ENCODE peak calls at places on chromosome 11, in five cellular contexts. R is neural progenitor cell; Z is CD8-positive, alpha-beta T cell; F is CD4-positive, alpha-beta T cell; I is activated CD8-positive, alpha-beta T cell treated with anti-CD3 and anti-CD28 coated beads for 36 hours. E is an unnamed sample.

GRCh38 chr11:126791446-126791845 is 209.1 kb downstream of the KIRREL3 start:
- DNase-seq in I (no peak), Z (no peak), F (no peak), R (peak), E (no peak)

GRCh38 chr11:126754850-126755426 is 245.6 kb downstream of the KIRREL3 start:
- DNase-seq in F (no peak), R (no peak), Z (no peak), I (no peak), E (no peak)

GRCh38 chr11:128695539-128696221 is 1.8 kb downstream of the FLI1 start:
- DNase-seq in R (no peak), F (no peak), Z (peak), I (peak), E (no peak)

GRCh38 chr11:64457416-64458010 is 98.6 kb downstream of the RPS6KA4 start:
- DNase-seq in Z (no peak), R (no peak), I (no peak), F (no peak), E (no peak)

GRCh38 chr11:37110383-37110782 is 512.3 kb upstream of the RAG2 start:
- DNase-seq in F (no peak), R (no peak), I (no peak), Z (no peak), E (no peak)

GRCh38 chr11:118605116-118605867 is 2.1 kb upstream of the PHLDB1 start:
- DNase-seq in I (no peak), F (no peak), Z (no peak), R (peak), E (no peak)

GRCh38 chr11:86174101-86175046 is 70.2 kb upstream of the EED start:
- DNase-seq in R (no peak), Z (no peak), I (no peak), F (no peak), E (no peak)

GRCh38 chr11:32838505-32839274 is 9.0 kb downstream of the PRRG4 start:
- DNase-seq in R (peak), I (no peak), Z (no peak), F (no peak), E (no peak)

GRCh38 chr11:108302121-108302785 is 79.4 kb downstream of the ATM start:
- DNase-seq in R (no peak), I (no peak), F (no peak), Z (no peak), E (no peak)

GRCh38 chr11:9057032-9057431 is 34.4 kb downstream of the SCUBE2 start:
- DNase-seq in Z (no peak), I (no peak), F (no peak), R (no peak), E (no peak)

GRCh38 chr11:12818333-12819015 is 144.3 kb downstream of the TEAD1 start:
- DNase-seq in I (no peak), R (no peak), F (no peak), Z (no peak), E (no peak)

GRCh38 chr11:92227233-92227593 is 2.6 kb downstream of the FAT3 start:
- DNase-seq in I (no peak), Z (no peak), F (no peak), R (peak), E (no peak)

GRCh38 chr11:862028-862703 is 19.5 kb downstream of the TSPAN4 start:
- DNase-seq in I (no peak), R (peak), Z (no peak), F (no peak), E (no peak)

GRCh38 chr11:82680252-82680651 is 53.4 kb downstream of the FAM181B start:
- DNase-seq in R (no peak), Z (no peak), I (no peak), F (no peak), E (no peak)

GRCh38 chr11:71418643-71419042 is 29.6 kb downstream of the DHCR7 start:
- DNase-seq in R (no peak), F (no peak), I (peak), Z (no peak), E (no peak)

GRCh38 chr11:127003260-127003981 is 2.9 kb upstream of the KIRREL3 start:
- DNase-seq in R (peak), Z (no peak), I (peak), F (no peak), E (no peak)

GRCh38 chr11:45577755-45578154 is 87.7 kb downstream of the CHST1 start:
- DNase-seq in F (no peak), I (no peak), R (peak), Z (no peak), E (no peak)

GRCh38 chr11:101401245-101401644 is 182.6 kb downstream of the TRPC6 start:
- DNase-seq in I (no peak), F (no peak), Z (no peak), R (no peak), E (no peak)

GRCh38 chr11:47388697-47389576 is 10.6 kb upstream of the SPI1 start:
- DNase-seq in F (no peak), Z (no peak), R (no peak), I (no peak), E (no peak)

GRCh38 chr11:95247883-95248282 is 16.9 kb upstream of the SESN3 start:
- DNase-seq in R (no peak), I (no peak), Z (no peak), F (no peak), E (no peak)

GRCh38 chr11:42239102-42239501 is 779.6 kb upstream of the LRRC4C start:
- DNase-seq in F (no peak), Z (no peak), R (no peak), I (no peak), E (no peak)

GRCh38 chr11:44007746-44008501 is 39.9 kb upstream of the ACCSL start:
- DNase-seq in I (no peak), Z (no peak), F (no peak), R (no peak), E (no peak)

GRCh38 chr11:92870241-92870826 is 99.1 kb upstream of the MTNR1B start:
- DNase-seq in R (no peak), F (no peak), Z (no peak), I (no peak), E (no peak)

GRCh38 chr11:90310210-90310609 is 87.4 kb upstream of the CHORDC1 start:
- DNase-seq in I (no peak), F (no peak), Z (no peak), R (no peak), E (no peak)

GRCh38 chr11:119607726-119608125 is 121.3 kb downstream of the NECTIN1 start:
- DNase-seq in F (no peak), I (no peak), Z (no peak), R (peak), E (no peak)

GRCh38 chr11:10096987-10097386 is 197.0 kb downstream of the SBF2 start:
- DNase-seq in F (no peak), Z (no peak), R (no peak), I (no peak), E (no peak)

GRCh38 chr11:102330226-102330625 is 12.9 kb downstream of the BIRC3 start:
- DNase-seq in I (no peak), Z (no peak), R (no peak), F (no peak), E (no peak)

GRCh38 chr11:34439521-34440258 is 956 bp downstream of the CAT start:
- DNase-seq in I (no peak), R (no peak), F (no peak), Z (no peak), E (no peak)

GRCh38 chr11:117096140-117096972 is 1.9 kb downstream of the SIK3 start:
- DNase-seq in I (peak), F (peak), Z (peak), R (peak), E (peak)

GRCh38 chr11:20097319-20098221 is 62.7 kb downstream of the DBX1 start:
- DNase-seq in Z (no peak), I (no peak), R (no peak), F (no peak), E (no peak)

GRCh38 chr11:12220305-12220704 is 109.9 kb downstream of the MICAL2 start:
- DNase-seq in I (no peak), F (no peak), Z (no peak), R (no peak), E (no peak)

GRCh38 chr11:79321282-79321681 is 119.5 kb downstream of the TENM4 start:
- DNase-seq in R (no peak), Z (no peak), F (no peak), I (no peak), E (no peak)

GRCh38 chr11:98531576-98531975 is 489.2 kb upstream of the CNTN5 start:
- DNase-seq in Z (no peak), I (no peak), R (peak), F (no peak), E (no peak)

GRCh38 chr11:113989381-113989780 is 14.5 kb downstream of the HTR3A start:
- DNase-seq in I (no peak), Z (no peak), F (no peak), R (no peak), E (no peak)

GRCh38 chr11:113991170-113991569 is 16.3 kb downstream of the HTR3A start:
- DNase-seq in F (no peak), R (peak), I (peak), Z (no peak), E (no peak)

GRCh38 chr11:113991718-113992458 is 17.0 kb downstream of the HTR3A start:
- DNase-seq in F (no peak), Z (no peak), R (no peak), I (no peak), E (no peak)

GRCh38 chr11:113992459-113993105 is 17.7 kb downstream of the HTR3A start:
- DNase-seq in Z (no peak), R (peak), F (no peak), I (no peak), E (no peak)

DNA sequence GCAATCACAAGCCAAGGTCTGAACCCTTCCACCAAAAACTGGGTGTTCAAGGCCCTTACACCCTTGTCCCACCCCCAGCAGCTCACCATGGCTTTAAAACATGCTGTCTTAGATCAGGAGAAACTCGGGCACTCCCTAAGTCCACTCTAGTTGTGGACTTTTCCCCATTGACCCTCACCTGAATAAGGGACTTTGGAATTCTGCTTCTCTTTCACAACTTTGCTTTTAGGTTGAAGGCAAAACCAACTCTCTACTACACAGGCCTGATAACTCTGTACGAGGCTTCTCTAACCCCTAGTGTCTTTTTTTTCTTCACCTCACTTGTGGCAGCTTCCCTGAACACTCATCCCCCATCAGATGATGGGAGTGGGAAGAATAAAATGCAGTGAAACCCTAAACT is 15.0 kb downstream of the HTR3A start:
- DNase-seq in F (no peak), R (no peak), Z (no peak), I (no peak), E (no peak)
- TF ChIP-seq CTCF in F (no peak), R (no peak), Z (no peak), I (no peak), E (no peak)

GRCh38 chr11:131867457-131868257 is 497.2 kb downstream of the NTM start:
- DNase-seq in Z (no peak), F (no peak), I (peak), R (peak), E (no peak)
- TF ChIP-seq CTCF in Z (no peak), F (no peak), I (no peak), R (peak), E (no peak)

GRCh38 chr11:131025020-131025419 is 108.7 kb upstream of the SNX19 start:
- DNase-seq in R (peak), F (no peak), I (no peak), Z (no peak), E (no peak)
- TF ChIP-seq CTCF in R (peak), F (no peak), I (no peak), Z (no peak), E (no peak)

DNA sequence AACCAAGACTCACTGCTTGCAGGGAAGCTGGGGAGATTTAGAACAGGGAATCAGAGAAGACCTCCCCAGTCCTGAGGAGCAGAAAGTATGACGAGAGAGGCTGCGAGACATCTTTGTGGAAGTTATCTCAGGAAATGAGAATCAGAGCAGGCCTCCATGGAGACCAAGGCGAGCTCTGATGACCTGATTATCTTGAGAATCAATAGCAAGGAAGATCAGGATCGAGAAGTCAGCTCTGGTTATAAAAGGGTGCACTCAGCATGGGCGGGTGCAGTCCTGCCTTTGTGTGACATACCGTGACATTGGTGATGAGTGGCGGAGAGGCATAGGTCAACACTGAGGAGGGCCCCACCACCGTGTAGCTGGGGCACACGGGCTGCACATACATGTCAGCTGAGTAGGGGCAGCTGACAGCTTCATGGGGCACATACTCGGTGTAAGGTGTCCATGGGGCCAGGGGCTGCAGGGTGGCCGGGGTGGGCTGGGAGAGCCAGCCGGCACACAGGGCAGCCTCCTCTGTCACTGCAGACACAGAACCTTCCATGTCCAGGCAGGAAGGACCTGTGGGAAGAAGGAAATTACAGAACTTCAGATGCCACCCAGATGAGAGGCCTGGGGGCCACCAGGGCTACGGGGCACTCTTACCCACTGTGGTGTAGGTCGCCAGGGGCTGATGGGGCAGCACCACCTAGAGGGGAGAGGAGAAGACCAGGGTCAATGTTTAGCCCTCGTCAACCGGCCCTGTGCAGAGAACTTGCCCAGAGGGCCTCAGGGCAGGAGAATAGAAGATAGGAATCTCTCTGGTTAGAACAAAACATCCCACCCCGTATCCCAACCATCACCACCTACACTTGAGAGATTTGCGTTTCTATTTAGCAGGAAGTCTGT is 21.7 kb downstream of the POU2AF1 start:
- DNase-seq in I (no peak), F (no peak), R (no peak), Z (no peak), E (no peak)
- TF ChIP-seq CTCF in I (no peak), F (no peak), R (no peak), Z (no peak), E (no peak)

DNA sequence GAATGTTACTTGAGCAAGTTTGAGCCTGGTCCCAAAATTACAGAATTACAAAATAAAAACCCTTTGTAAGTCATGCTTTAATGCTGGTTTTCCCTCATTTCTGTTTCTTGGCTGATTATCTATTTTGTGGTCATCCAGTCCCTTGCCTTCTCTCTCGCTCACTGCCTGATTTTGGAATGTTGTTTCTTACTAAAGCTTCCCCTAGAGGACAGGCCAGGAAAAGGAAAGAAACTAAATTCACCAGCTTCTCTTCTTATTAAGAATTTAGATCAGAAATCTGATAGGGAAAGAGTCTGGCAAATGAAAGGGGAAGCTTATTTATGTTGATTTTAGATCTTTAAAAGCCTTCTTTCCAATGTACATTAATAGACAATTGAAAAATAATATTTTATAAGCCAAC is 16.6 kb upstream of the BDNF start:
- DNase-seq in Z (no peak), R (peak), I (no peak), F (no peak), E (no peak)
- TF ChIP-seq CTCF in Z (no peak), R (peak), I (no peak), F (no peak), E (no peak)

GRCh38 chr11:60914620-60915249 is 777 bp downstream of the TMEM109 start:
- DNase-seq in R (peak), F (peak), I (peak), Z (no peak), E (no peak)

GRCh38 chr11:60917267-60917666 is 3.3 kb downstream of the TMEM109 start:
- DNase-seq in Z (no peak), I (no peak), R (no peak), F (no peak), E (no peak)

GRCh38 chr11:60913793-60914619 is at the start of gene TMEM109:
- DNase-seq in I (peak), F (peak), R (peak), Z (peak), E (peak)

GRCh38 chr11:60916669-60917206 is 2.8 kb downstream of the TMEM109 start:
- DNase-seq in I (no peak), R (no peak), F (no peak), Z (no peak), E (no peak)

DNA sequence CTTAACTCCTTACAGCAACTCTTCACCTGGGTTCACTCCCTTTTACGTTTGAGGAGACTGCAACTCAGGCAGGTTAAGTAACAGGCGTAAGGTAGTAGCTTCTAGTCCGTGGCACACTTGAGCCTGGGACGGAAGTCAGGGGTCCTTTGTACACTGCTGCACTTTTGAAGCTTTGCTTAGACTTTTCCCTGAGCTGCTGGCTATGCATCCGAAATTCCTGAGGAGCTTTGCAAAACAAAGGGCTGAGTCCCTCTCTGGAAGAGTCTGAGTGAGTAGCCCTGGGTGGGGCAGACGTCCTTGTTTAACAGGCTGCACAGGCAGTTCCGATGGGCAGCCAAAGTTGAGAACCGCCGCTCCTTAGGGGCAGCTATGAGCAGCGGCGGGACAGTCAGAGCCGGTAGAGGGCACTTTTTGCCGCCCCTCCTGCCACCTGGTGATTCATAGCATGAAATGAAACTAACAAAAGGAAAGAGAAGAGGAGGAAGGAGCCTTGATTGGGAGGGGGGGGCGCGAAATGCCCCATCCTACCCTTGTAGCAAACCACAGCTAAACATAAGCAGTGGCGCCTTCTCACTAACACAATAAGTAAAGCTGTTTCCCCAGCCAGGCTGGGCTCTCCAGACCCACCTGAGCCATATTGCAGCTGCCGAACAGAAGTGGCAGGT is 1.4 kb downstream of the TMEM109 start:
- DNase-seq in Z (peak), F (peak), R (peak), I (peak), E (peak)
- TF ChIP-seq CTCF in Z (peak), F (no peak), R (peak), I (peak), E (no peak)